ENCODE peak calls at places on chromosomes 7 and 10, in seven cellular contexts. A, R, C, N, Z, X and U are unnamed samples.
A peak's percentile ranks its signal among the peaks of the same experiment; 100 is the strongest.

GRCh38 chr10:28094121-28094520 is 95.2 kb upstream of the ODAD2 start:
- DNase-seq in A (no peak), R (no peak), C (no peak), N (no peak), Z (no peak), X (no peak), U (no peak)

GRCh38 chr10:113232928-113233511 is 283.0 kb downstream of the TCF7L2 start:
- DNase-seq in A (no peak), R (no peak), C (no peak), N (no peak), Z (no peak), X (no peak), U (no peak)

GRCh38 chr10:122853665-122854313 is 8.1 kb upstream of the CUZD1 start:
- DNase-seq in A (no peak), R (no peak), C (no peak), N (no peak), Z (no peak), X (no peak), U (no peak)

GRCh38 chr7:129790136-129790535 is 162.6 kb downstream of the UBE2H start:
- DNase-seq in A (no peak), R (no peak), C (no peak), N (no peak), Z (no peak), X (no peak), U (no peak)

GRCh38 chr10:119652361-119652760 is 1.2 kb downstream of the BAG3 start:
- DNase-seq in A (no peak), R (peak; percentile 5), C (no peak), N (no peak), Z (no peak), X (no peak), U (no peak)

GRCh38 chr10:92756233-92757065 is 66.7 kb downstream of the HHEX start:
- DNase-seq in A (no peak), R (no peak), C (no peak), N (peak; percentile 84), Z (no peak), X (no peak), U (no peak)

GRCh38 chr7:158407581-158408331 is 179.9 kb downstream of the PTPRN2 start:
- DNase-seq in A (no peak), R (no peak), C (no peak), N (no peak), Z (peak; percentile 57), X (no peak), U (peak; percentile 65)

GRCh38 chr10:52353960-52354394 is 39.9 kb downstream of the DKK1 start:
- DNase-seq in A (no peak), R (no peak), C (no peak), N (no peak), Z (no peak), X (no peak), U (no peak)

GRCh38 chr7:155398944-155399343 is 59.0 kb upstream of the EN2 start:
- DNase-seq in A (no peak), R (peak; percentile 28), C (no peak), N (no peak), Z (peak; percentile 69), X (no peak), U (no peak)

GRCh38 chr7:103857435-103857834 is 132.0 kb downstream of the RELN start:
- DNase-seq in A (no peak), R (no peak), C (no peak), N (no peak), Z (no peak), X (no peak), U (no peak)

GRCh38 chr10:117545141-117546019 is 2.8 kb downstream of the EMX2 start:
- DNase-seq in A (no peak), R (no peak), C (peak; percentile 50), N (no peak), Z (no peak), X (no peak), U (no peak)

GRCh38 chr10:62422068-62422590 is 48.0 kb downstream of the ZNF365 start:
- DNase-seq in A (no peak), R (no peak), C (no peak), N (no peak), Z (no peak), X (no peak), U (no peak)

GRCh38 chr10:5720182-5720581 is 35.5 kb downstream of the TASOR2 start:
- DNase-seq in A (no peak), R (no peak), C (no peak), N (no peak), Z (no peak), X (no peak), U (no peak)

GRCh38 chr10:79148452-79149344 is 79.9 kb downstream of the ZMIZ1 start:
- DNase-seq in A (peak; percentile 82), R (peak; percentile 44), C (no peak), N (no peak), Z (peak; percentile 86), X (peak; percentile 75), U (no peak)

GRCh38 chr7:74178632-74179031 is 4.5 kb downstream of the EIF4H start:
- DNase-seq in A (no peak), R (no peak), C (peak; percentile 32), N (no peak), Z (no peak), X (no peak), U (no peak)

GRCh38 chr10:70283445-70284399 is at the start of gene NPFFR1:
- DNase-seq in A (no peak), R (peak; percentile 17), C (peak; percentile 54), N (no peak), Z (no peak), X (no peak), U (no peak)

GRCh38 chr7:93715234-93715633 is 140.7 kb upstream of the CALCR start:
- DNase-seq in A (peak; percentile 58), R (peak; percentile 65), C (peak; percentile 79), N (no peak), Z (peak; percentile 75), X (peak; percentile 52), U (no peak)
- TF ChIP-seq CTCF in A (peak; percentile 52), R (peak; percentile 47), C (peak; percentile 81), N (peak; percentile 61), Z (no peak), X (peak; percentile 47), U (peak; percentile 81)

DNA sequence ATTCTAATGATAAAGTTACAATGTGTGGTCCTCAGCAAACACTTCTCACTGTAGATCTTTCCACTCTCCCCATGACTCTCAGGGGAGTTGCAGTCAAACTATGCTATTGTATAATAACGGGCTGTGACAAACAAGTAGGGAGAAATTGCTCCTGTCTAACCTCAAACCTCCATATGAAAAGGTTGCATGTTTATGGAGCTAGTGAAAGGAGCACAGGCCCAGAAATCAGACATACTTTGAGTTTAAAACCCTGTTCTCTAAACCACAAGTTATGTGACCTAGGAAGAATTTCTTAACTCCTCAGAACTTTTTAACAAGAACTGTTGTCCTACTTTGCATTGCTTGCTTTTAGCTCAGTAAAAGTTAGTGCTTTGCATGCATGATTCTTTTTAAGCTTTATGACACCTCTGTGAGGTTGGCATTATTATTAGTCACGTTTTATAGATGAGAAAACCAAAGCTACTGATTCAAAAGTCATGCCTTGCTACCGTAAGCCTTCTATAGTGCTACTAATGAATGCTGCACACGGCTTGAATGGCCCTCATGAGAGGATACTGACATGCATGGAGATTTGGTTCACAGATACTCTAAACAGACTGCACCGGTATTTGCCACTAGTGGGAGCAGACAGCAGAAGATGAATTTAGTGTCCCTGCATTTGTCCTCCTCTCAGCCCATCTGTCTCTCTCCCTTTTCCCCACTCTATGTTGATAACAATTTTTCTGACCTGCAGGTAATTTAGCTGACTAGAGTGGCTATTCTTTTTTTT is 129.5 kb upstream of the PCGF5 start:
- DNase-seq in A (no peak), R (no peak), C (no peak), N (no peak), Z (no peak), X (no peak), U (no peak)
- TF ChIP-seq CTCF in A (no peak), R (no peak), C (peak; percentile 10), N (peak; percentile 45), Z (no peak), X (peak; percentile 10), U (peak; percentile 66)

GRCh38 chr10:121070257-121070656 is 219.1 kb downstream of the WDR11 start:
- DNase-seq in A (no peak), R (peak; percentile 17), C (no peak), N (no peak), Z (no peak), X (no peak), U (no peak)
- TF ChIP-seq CTCF in A (peak; percentile 48), R (no peak), C (peak; percentile 42), N (peak; percentile 56), Z (no peak), X (peak; percentile 57), U (peak; percentile 47)

GRCh38 chr10:87068281-87068680 is 26.4 kb downstream of the GLUD1 start:
- DNase-seq in A (no peak), R (no peak), C (no peak), N (no peak), Z (no peak), X (no peak), U (no peak)
- TF ChIP-seq CTCF in A (no peak), R (no peak), C (no peak), N (no peak), Z (no peak), X (no peak), U (no peak)